ENCODE peak calls at places on chromosomes 13 and 19, in seven cellular contexts. S, N, P, T, K, I and F are unnamed samples.

GRCh38 chr19:18477974-18478373 is 40.0 kb upstream of the ISYNA1 start:
- ATAC-seq in S (no peak), N (no peak), P (no peak), T (no peak), K (no peak), I (no peak), F (no peak)

GRCh38 chr19:18847516-18848463 is 16.0 kb downstream of the UPF1 start:
- ATAC-seq in S (no peak), N (no peak), P (no peak), T (no peak), K (no peak), I (no peak), F (no peak)

GRCh38 chr13:45280751-45281634 is 60.0 kb downstream of the TPT1 start:
- ATAC-seq in S (peak; percentile 94), N (peak; percentile 81), P (peak; percentile 98), T (peak; percentile 100), K (peak; percentile 69), I (peak; percentile 95), F (peak; percentile 84)

GRCh38 chr13:45393941-45394570 is 24.1 kb downstream of the SLC25A30 start:
- ATAC-seq in S (no peak), N (no peak), P (peak; percentile 91), T (peak; percentile 80), K (no peak), I (peak; percentile 61), F (no peak)

GRCh38 chr13:51252954-51253531 is 30.8 kb downstream of the FAM124A start:
- ATAC-seq in S (no peak), N (no peak), P (peak; percentile 66), T (no peak), K (no peak), I (no peak), F (no peak)

GRCh38 chr13:63094069-63094468 is 1678.4 kb upstream of the PCDH20 start:
- ATAC-seq in S (no peak), N (no peak), P (no peak), T (no peak), K (no peak), I (no peak), F (no peak)

GRCh38 chr13:48214519-48215121 is 18.4 kb upstream of the ITM2B start:
- ATAC-seq in S (no peak), N (no peak), P (no peak), T (no peak), K (peak; percentile 64), I (no peak), F (no peak)

GRCh38 chr13:46315491-46316075 is 71.5 kb downstream of the RUBCNL start:
- ATAC-seq in S (no peak), N (no peak), P (no peak), T (no peak), K (no peak), I (no peak), F (no peak)

GRCh38 chr19:47035127-47035494 is 13.3 kb downstream of the TMEM160 start:
- ATAC-seq in S (no peak), N (no peak), P (peak; percentile 1), T (no peak), K (no peak), I (peak; percentile 6), F (no peak)

GRCh38 chr19:49808762-49809154 is 4.3 kb downstream of the FUZ start:
- ATAC-seq in S (peak; percentile 81), N (peak; percentile 91), P (peak; percentile 78), T (peak; percentile 77), K (peak; percentile 61), I (peak; percentile 84), F (peak; percentile 62)

GRCh38 chr19:45249261-45250033 is 1.6 kb upstream of the MARK4 start:
- ATAC-seq in S (no peak), N (no peak), P (no peak), T (no peak), K (no peak), I (no peak), F (no peak)

GRCh38 chr19:18304194-18304495 is 18.7 kb downstream of the LSM4 start:
- ATAC-seq in S (no peak), N (no peak), P (peak; percentile 2), T (no peak), K (peak; percentile 0), I (peak; percentile 12), F (no peak)

GRCh38 chr13:26601669-26602068 is 44.2 kb downstream of the WASF3 start:
- ATAC-seq in S (no peak), N (no peak), P (no peak), T (no peak), K (no peak), I (peak; percentile 26), F (no peak)

GRCh38 chr19:29795461-29795860 is 16.3 kb upstream of the CCNE1 start:
- ATAC-seq in S (no peak), N (no peak), P (no peak), T (no peak), K (no peak), I (no peak), F (no peak)

GRCh38 chr19:5068251-5069090 is 99.6 kb downstream of the KDM4B start:
- ATAC-seq in S (no peak), N (no peak), P (peak; percentile 13), T (no peak), K (no peak), I (no peak), F (no peak)

GRCh38 chr19:37932985-37933953 is 26.3 kb downstream of the SIPA1L3 start:
- ATAC-seq in S (peak; percentile 18), N (no peak), P (no peak), T (peak; percentile 68), K (no peak), I (peak; percentile 36), F (no peak)

GRCh38 chr13:73618275-73618865 is 515.8 kb downstream of the KLF12 start:
- ATAC-seq in S (no peak), N (no peak), P (peak; percentile 91), T (peak; percentile 92), K (no peak), I (peak; percentile 82), F (no peak)

GRCh38 chr13:69704311-69704710 is 403.3 kb upstream of the ATXN8OS start:
- ATAC-seq in S (no peak), N (no peak), P (no peak), T (no peak), K (no peak), I (no peak), F (no peak)

GRCh38 chr19:32720936-32721250 is 1.3 kb downstream of the TDRD12 start:
- ATAC-seq in S (no peak), N (no peak), P (no peak), T (no peak), K (no peak), I (no peak), F (no peak)

GRCh38 chr13:98647121-98647520 is 70.2 kb upstream of the STK24 start:
- ATAC-seq in S (no peak), N (no peak), P (no peak), T (no peak), K (no peak), I (no peak), F (no peak)

GRCh38 chr13:46195017-46195416 is 13.0 kb upstream of the LCP1 start:
- ATAC-seq in S (no peak), N (no peak), P (no peak), T (no peak), K (no peak), I (no peak), F (no peak)

GRCh38 chr13:28557725-28558124 is 62.8 kb upstream of the FLT1 start:
- ATAC-seq in S (no peak), N (no peak), P (no peak), T (no peak), K (no peak), I (no peak), F (no peak)
- H3K4me3 ChIP-seq in S (no peak overlapping the region), N (no peak overlapping the region), P (no peak overlapping the region), T (no peak overlapping the region), K (no peak overlapping the region), I (no peak overlapping the region), F (no peak overlapping the region)

DNA sequence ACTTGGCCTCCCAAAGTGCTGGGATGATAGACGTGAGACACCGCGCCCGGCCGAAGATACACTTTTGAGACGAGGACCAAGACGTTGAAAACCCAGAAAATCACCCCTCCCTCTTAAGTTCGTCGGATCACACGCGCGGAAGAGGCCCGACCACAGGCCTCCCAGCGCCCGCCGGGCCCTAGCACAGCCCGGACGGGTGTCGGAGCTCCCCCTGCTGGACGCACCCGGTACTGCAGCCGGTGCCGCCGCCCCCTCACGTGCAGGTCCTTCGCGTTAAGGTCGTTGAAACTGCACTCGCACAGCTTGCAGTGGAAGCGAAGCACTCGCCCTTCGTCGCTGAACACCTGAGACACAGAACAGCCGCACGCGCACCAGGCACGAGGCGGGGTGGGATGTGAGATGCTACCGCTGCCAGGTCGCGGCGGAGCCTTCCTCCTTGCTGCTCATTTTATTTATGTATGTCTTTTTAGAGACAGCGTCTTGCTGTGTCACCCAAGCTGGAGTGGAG is 35.7 kb upstream of the MATK start:
- ATAC-seq in S (peak; percentile 60), N (peak; percentile 81), P (peak; percentile 90), T (peak; percentile 95), K (peak; percentile 99), I (peak; percentile 81), F (peak; percentile 66)
- H3K4me3 ChIP-seq in S (no peak overlapping the region), N (no peak overlapping the region), P (no peak overlapping the region), T (no peak overlapping the region), K (peak overlapping the region; percentile 30), I (no peak overlapping the region), F (no peak overlapping the region)

GRCh38 chr13:49310251-49310650 is 62.5 kb downstream of the CDADC1 start:
- ATAC-seq in S (no peak), N (no peak), P (no peak), T (no peak), K (no peak), I (no peak), F (no peak)

GRCh38 chr13:49308977-49309408 is 61.3 kb downstream of the CDADC1 start:
- ATAC-seq in S (peak; percentile 27), N (no peak), P (peak; percentile 76), T (no peak), K (no peak), I (peak; percentile 34), F (peak; percentile 35)

GRCh38 chr13:49305824-49306425 is 58.2 kb downstream of the CDADC1 start:
- ATAC-seq in S (no peak), N (no peak), P (no peak), T (no peak), K (no peak), I (no peak), F (no peak)

GRCh38 chr13:49307365-49307764 is 59.6 kb downstream of the CDADC1 start:
- ATAC-seq in S (peak; percentile 34), N (no peak), P (no peak), T (no peak), K (no peak), I (no peak), F (peak; percentile 35)

GRCh38 chr13:49308104-49308875 is 60.6 kb downstream of the CDADC1 start:
- ATAC-seq in S (peak; percentile 95), N (peak; percentile 75), P (peak; percentile 86), T (peak; percentile 67), K (no peak), I (peak; percentile 87), F (peak; percentile 92)
- H3K4me3 ChIP-seq in S (no peak overlapping the region), N (no peak overlapping the region), P (no peak overlapping the region), T (no peak overlapping the region), K (no peak overlapping the region), I (no peak overlapping the region), F (no peak overlapping the region)

GRCh38 chr13:37914781-37915391 is 45.3 kb upstream of the TRPC4 start:
- ATAC-seq in S (no peak), N (no peak), P (no peak), T (no peak), K (no peak), I (no peak), F (no peak)

GRCh38 chr13:37919329-37919880 is 49.8 kb upstream of the TRPC4 start:
- ATAC-seq in S (no peak), N (no peak), P (no peak), T (no peak), K (no peak), I (no peak), F (no peak)

GRCh38 chr13:37923236-37923635 is 53.7 kb upstream of the TRPC4 start:
- ATAC-seq in S (no peak), N (no peak), P (no peak), T (no peak), K (no peak), I (no peak), F (no peak)

GRCh38 chr13:37918116-37919100 is 48.8 kb upstream of the TRPC4 start:
- ATAC-seq in S (no peak), N (no peak), P (no peak), T (no peak), K (no peak), I (no peak), F (no peak)
- H3K4me3 ChIP-seq in S (no peak overlapping the region), N (no peak overlapping the region), P (no peak overlapping the region), T (no peak overlapping the region), K (no peak overlapping the region), I (no peak overlapping the region), F (no peak overlapping the region)